ENCODE peak calls at places on chromosome 2, in seven cellular contexts. One of them, this sample, is unnamed.

GRCh38 chr2:162056796-162057399 is 17.1 kb downstream of the DPP4 start:
- DNase-seq in right lobe of liver: no peak
- DNase-seq in GM23338: no peak
- DNase-seq in aorta: no peak
- DNase-seq in osteoblast: no peak
- DNase-seq in Peyer's patch: no peak
- DNase-seq in right cardiac atrium: no peak
- DNase-seq in this sample: no peak

GRCh38 chr2:127584516-127585033 is 49.1 kb downstream of the MYO7B start:
- DNase-seq in right lobe of liver: peak; percentile 23
- DNase-seq in GM23338: no peak
- DNase-seq in aorta: no peak
- DNase-seq in osteoblast: peak; percentile 56
- DNase-seq in Peyer's patch: no peak
- DNase-seq in right cardiac atrium: no peak
- DNase-seq in this sample: no peak

GRCh38 chr2:95052301-95052700 is 26.8 kb downstream of the MAL start:
- DNase-seq in right lobe of liver: no peak
- DNase-seq in GM23338: no peak
- DNase-seq in aorta: no peak
- DNase-seq in osteoblast: no peak
- DNase-seq in Peyer's patch: peak; percentile 16
- DNase-seq in right cardiac atrium: no peak
- DNase-seq in this sample: no peak

GRCh38 chr2:105746177-105747080 is 1.7 kb downstream of the NCK2 start:
- DNase-seq in right lobe of liver: peak; percentile 69
- DNase-seq in GM23338: peak; percentile 89
- DNase-seq in aorta: peak; percentile 70
- DNase-seq in osteoblast: peak; percentile 71
- DNase-seq in Peyer's patch: peak; percentile 88
- DNase-seq in right cardiac atrium: peak; percentile 48
- DNase-seq in this sample: peak; percentile 30

GRCh38 chr2:147543056-147543455 is 301.8 kb upstream of the ACVR2A start:
- DNase-seq in right lobe of liver: no peak
- DNase-seq in GM23338: no peak
- DNase-seq in aorta: no peak
- DNase-seq in osteoblast: peak; percentile 48
- DNase-seq in Peyer's patch: no peak
- DNase-seq in right cardiac atrium: no peak
- DNase-seq in this sample: no peak

GRCh38 chr2:232721261-232721660 is 24.1 kb downstream of the GIGYF2 start:
- DNase-seq in right lobe of liver: no peak
- DNase-seq in GM23338: no peak
- DNase-seq in aorta: no peak
- DNase-seq in osteoblast: no peak
- DNase-seq in Peyer's patch: no peak
- DNase-seq in right cardiac atrium: no peak
- DNase-seq in this sample: no peak

GRCh38 chr2:204888222-204888621 is 342.9 kb downstream of the PARD3B start:
- DNase-seq in right lobe of liver: no peak
- DNase-seq in GM23338: no peak
- DNase-seq in aorta: no peak
- DNase-seq in osteoblast: no peak
- DNase-seq in Peyer's patch: no peak
- DNase-seq in right cardiac atrium: no peak
- DNase-seq in this sample: no peak

GRCh38 chr2:171515672-171516298 is 6.5 kb upstream of the CYBRD1 start:
- DNase-seq in right lobe of liver: no peak
- DNase-seq in GM23338: no peak
- DNase-seq in aorta: peak; percentile 59
- DNase-seq in osteoblast: peak; percentile 93
- DNase-seq in Peyer's patch: no peak
- DNase-seq in right cardiac atrium: no peak
- DNase-seq in this sample: peak; percentile 27

GRCh38 chr2:97761192-97761591 is 47.8 kb downstream of the ZAP70 start:
- DNase-seq in right lobe of liver: no peak
- DNase-seq in GM23338: no peak
- DNase-seq in aorta: no peak
- DNase-seq in osteoblast: no peak
- DNase-seq in Peyer's patch: no peak
- DNase-seq in right cardiac atrium: no peak
- DNase-seq in this sample: no peak

GRCh38 chr2:71798266-71799012 is 345.1 kb downstream of the DYSF start:
- DNase-seq in right lobe of liver: peak; percentile 75
- DNase-seq in GM23338: peak; percentile 87
- DNase-seq in aorta: no peak
- DNase-seq in osteoblast: peak; percentile 87
- DNase-seq in Peyer's patch: no peak
- DNase-seq in right cardiac atrium: no peak
- DNase-seq in this sample: no peak

GRCh38 chr2:121362776-121363175 is 77.8 kb upstream of the TFCP2L1 start:
- DNase-seq in right lobe of liver: no peak
- DNase-seq in GM23338: no peak
- DNase-seq in aorta: no peak
- DNase-seq in osteoblast: no peak
- DNase-seq in Peyer's patch: no peak
- DNase-seq in right cardiac atrium: no peak
- DNase-seq in this sample: no peak

GRCh38 chr2:26946841-26947784 is 23.3 kb upstream of the MAPRE3 start:
- DNase-seq in right lobe of liver: no peak
- DNase-seq in GM23338: no peak
- DNase-seq in aorta: peak; percentile 74
- DNase-seq in osteoblast: no peak
- DNase-seq in Peyer's patch: no peak
- DNase-seq in right cardiac atrium: peak; percentile 35
- DNase-seq in this sample: no peak

GRCh38 chr2:949384-949893 is 1.2 kb upstream of the SNTG2 start:
- DNase-seq in right lobe of liver: no peak
- DNase-seq in GM23338: peak; percentile 42
- DNase-seq in aorta: no peak
- DNase-seq in osteoblast: no peak
- DNase-seq in Peyer's patch: no peak
- DNase-seq in right cardiac atrium: no peak
- DNase-seq in this sample: no peak

GRCh38 chr2:218180728-218181127 is 14.0 kb upstream of the CXCR1 start:
- DNase-seq in right lobe of liver: no peak
- DNase-seq in GM23338: no peak
- DNase-seq in aorta: no peak
- DNase-seq in osteoblast: no peak
- DNase-seq in Peyer's patch: peak; percentile 60
- DNase-seq in right cardiac atrium: no peak
- DNase-seq in this sample: no peak

GRCh38 chr2:207256476-207257207 is 90.9 kb upstream of the KLF7 start:
- DNase-seq in right lobe of liver: peak; percentile 21
- DNase-seq in GM23338: no peak
- DNase-seq in aorta: no peak
- DNase-seq in osteoblast: no peak
- DNase-seq in Peyer's patch: no peak
- DNase-seq in right cardiac atrium: no peak
- DNase-seq in this sample: no peak

GRCh38 chr2:68548396-68548795 is 81.0 kb downstream of the APLF start:
- DNase-seq in right lobe of liver: no peak
- DNase-seq in GM23338: no peak
- DNase-seq in aorta: no peak
- DNase-seq in osteoblast: no peak
- DNase-seq in Peyer's patch: no peak
- DNase-seq in right cardiac atrium: no peak
- DNase-seq in this sample: no peak

GRCh38 chr2:239747274-239747673 is 277.9 kb downstream of the NDUFA10 start:
- DNase-seq in right lobe of liver: no peak
- DNase-seq in GM23338: no peak
- DNase-seq in aorta: no peak
- DNase-seq in osteoblast: no peak
- DNase-seq in Peyer's patch: no peak
- DNase-seq in right cardiac atrium: no peak
- DNase-seq in this sample: no peak

GRCh38 chr2:106863387-106863786 is 22.6 kb downstream of the ST6GAL2 start:
- DNase-seq in right lobe of liver: no peak
- DNase-seq in GM23338: peak; percentile 65
- DNase-seq in aorta: no peak
- DNase-seq in osteoblast: no peak
- DNase-seq in Peyer's patch: no peak
- DNase-seq in right cardiac atrium: no peak
- DNase-seq in this sample: no peak

GRCh38 chr2:99662761-99663341 is 173.0 kb upstream of the REV1 start:
- DNase-seq in right lobe of liver: no peak
- DNase-seq in GM23338: no peak
- DNase-seq in aorta: peak; percentile 57
- DNase-seq in osteoblast: peak; percentile 78
- DNase-seq in Peyer's patch: no peak
- DNase-seq in right cardiac atrium: peak; percentile 29
- DNase-seq in this sample: peak; percentile 17

GRCh38 chr2:108145551-108145950 is 94.2 kb upstream of the SULT1C3 start:
- DNase-seq in right lobe of liver: no peak
- DNase-seq in GM23338: no peak
- DNase-seq in aorta: no peak
- DNase-seq in osteoblast: no peak
- DNase-seq in Peyer's patch: no peak
- DNase-seq in right cardiac atrium: no peak
- DNase-seq in this sample: no peak

GRCh38 chr2:106057206-106057605 is 136.9 kb downstream of the UXS1 start:
- DNase-seq in right lobe of liver: no peak
- DNase-seq in GM23338: no peak
- DNase-seq in aorta: no peak
- DNase-seq in osteoblast: no peak
- DNase-seq in Peyer's patch: no peak
- DNase-seq in right cardiac atrium: no peak
- DNase-seq in this sample: no peak

DNA sequence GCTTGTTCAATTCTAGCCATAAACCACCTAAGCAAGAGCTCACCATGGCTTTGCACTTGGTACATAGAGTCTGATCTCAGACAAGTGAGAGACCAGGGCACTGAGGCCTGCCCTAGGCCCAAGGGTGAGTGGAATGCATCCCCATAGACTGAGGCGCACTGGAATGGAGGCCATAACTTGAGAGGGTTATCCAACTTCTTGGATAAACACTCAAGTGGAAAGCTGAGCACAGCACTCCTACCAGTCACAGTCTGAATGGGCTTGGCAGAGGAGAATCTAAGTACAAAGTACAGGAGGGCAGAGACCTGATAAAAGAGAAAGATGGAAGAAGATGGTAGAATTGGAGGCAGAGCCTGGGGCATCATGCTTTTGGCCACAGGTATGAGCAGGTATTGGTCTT is 30.4 kb upstream of the CASP10 start:
- DNase-seq in right lobe of liver: no peak
- DNase-seq in GM23338: no peak
- DNase-seq in aorta: no peak
- DNase-seq in osteoblast: no peak
- DNase-seq in Peyer's patch: no peak
- DNase-seq in right cardiac atrium: no peak
- DNase-seq in this sample: no peak
- H3K27ac ChIP-seq in right lobe of liver: no peak overlapping the region
- H3K27ac ChIP-seq in GM23338: no peak overlapping the region
- H3K27ac ChIP-seq in aorta: no peak overlapping the region
- H3K27ac ChIP-seq in osteoblast: peak overlapping the region; percentile 100
- H3K27ac ChIP-seq in Peyer's patch: peak overlapping the region; percentile 74
- H3K27ac ChIP-seq in right cardiac atrium: peak overlapping the region; percentile 5
- H3K27ac ChIP-seq in this sample: peak overlapping the region; percentile 81

GRCh38 chr2:60552851-60553495 is 481 bp downstream of the BCL11A start:
- DNase-seq in right lobe of liver: no peak
- DNase-seq in GM23338: no peak
- DNase-seq in aorta: no peak
- DNase-seq in osteoblast: no peak
- DNase-seq in Peyer's patch: no peak
- DNase-seq in right cardiac atrium: no peak
- DNase-seq in this sample: no peak

GRCh38 chr2:60555066-60555793 is 1.8 kb upstream of the BCL11A start:
- DNase-seq in right lobe of liver: peak; percentile 50
- DNase-seq in GM23338: peak; percentile 74
- DNase-seq in aorta: peak; percentile 57
- DNase-seq in osteoblast: peak; percentile 84
- DNase-seq in Peyer's patch: peak; percentile 76
- DNase-seq in right cardiac atrium: peak; percentile 29
- DNase-seq in this sample: no peak

GRCh38 chr2:60553496-60553991 is at the start of gene BCL11A:
- DNase-seq in right lobe of liver: no peak
- DNase-seq in GM23338: peak; percentile 89
- DNase-seq in aorta: peak; percentile 54
- DNase-seq in osteoblast: peak; percentile 88
- DNase-seq in Peyer's patch: peak; percentile 67
- DNase-seq in right cardiac atrium: peak; percentile 28
- DNase-seq in this sample: no peak

GRCh38 chr2:60554649-60555065 is 1.2 kb upstream of the BCL11A start:
- DNase-seq in right lobe of liver: no peak
- DNase-seq in GM23338: peak; percentile 59
- DNase-seq in aorta: no peak
- DNase-seq in osteoblast: no peak
- DNase-seq in Peyer's patch: peak; percentile 62
- DNase-seq in right cardiac atrium: no peak
- DNase-seq in this sample: no peak

DNA sequence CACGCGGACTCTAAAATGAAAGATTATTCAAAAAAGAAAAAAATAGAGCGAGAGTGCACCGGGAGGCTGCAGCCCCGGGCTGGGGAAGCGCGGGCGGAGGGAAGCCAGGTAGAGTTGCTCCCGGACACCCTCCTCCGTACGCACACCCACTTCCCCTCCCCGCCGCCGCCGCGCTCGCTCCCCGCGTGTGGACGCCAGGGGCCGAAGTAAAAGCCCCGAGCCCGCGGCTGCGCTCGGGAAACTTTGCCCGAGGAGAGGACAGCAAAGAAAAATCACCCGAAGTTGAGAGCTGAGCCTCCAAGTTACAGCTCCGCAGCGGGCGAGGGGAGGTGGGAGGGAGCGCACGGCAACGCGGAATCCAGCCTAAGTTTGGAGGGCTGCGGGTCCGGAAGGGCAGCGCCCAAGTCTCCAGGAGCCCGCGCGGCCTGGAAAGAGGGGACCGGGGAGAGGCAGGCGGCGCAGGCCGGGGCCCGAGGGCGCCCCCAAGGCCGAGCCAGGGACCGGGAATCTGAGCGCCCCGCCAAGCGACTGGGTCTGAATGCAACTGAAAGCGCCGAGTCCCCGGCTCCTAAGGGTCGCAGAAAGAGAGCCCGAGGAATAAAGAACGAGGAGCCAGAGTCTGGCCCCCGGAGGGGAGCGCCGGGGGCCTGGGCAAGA is 666 bp upstream of the BCL11A start:
- DNase-seq in right lobe of liver: peak; percentile 54
- DNase-seq in GM23338: peak; percentile 80
- DNase-seq in aorta: peak; percentile 55
- DNase-seq in osteoblast: peak; percentile 81
- DNase-seq in Peyer's patch: peak; percentile 76
- DNase-seq in right cardiac atrium: peak; percentile 24
- DNase-seq in this sample: no peak
- H3K4me1 ChIP-seq in right lobe of liver: peaks cover 17% of the 10 kb centered on the region
- H3K4me1 ChIP-seq in GM23338: peaks cover 16% of the 10 kb centered on the region
- H3K4me1 ChIP-seq in aorta: no peaks in the 10 kb centered on the region
- H3K4me1 ChIP-seq in osteoblast: peaks cover 5% of the 10 kb centered on the region
- H3K4me1 ChIP-seq in Peyer's patch: no peaks in the 10 kb centered on the region
- H3K4me1 ChIP-seq in right cardiac atrium: no peaks in the 10 kb centered on the region
- H3K4me1 ChIP-seq in this sample: peaks cover 42% of the 10 kb centered on the region

GRCh38 chr2:65382776-65383357 is 49.5 kb downstream of the SPRED2 start:
- DNase-seq in right lobe of liver: peak; percentile 82
- DNase-seq in GM23338: peak; percentile 38
- DNase-seq in aorta: peak; percentile 89
- DNase-seq in osteoblast: peak; percentile 94
- DNase-seq in Peyer's patch: peak; percentile 87
- DNase-seq in right cardiac atrium: peak; percentile 85
- DNase-seq in this sample: no peak
- H3K4me3 ChIP-seq in right lobe of liver: no peak overlapping the region
- H3K4me3 ChIP-seq in GM23338: no peak overlapping the region
- H3K4me3 ChIP-seq in aorta: no peak overlapping the region
- H3K4me3 ChIP-seq in osteoblast: peak overlapping the region; percentile 44
- H3K4me3 ChIP-seq in Peyer's patch: no peak overlapping the region
- H3K4me3 ChIP-seq in right cardiac atrium: no peak overlapping the region
- H3K4me3 ChIP-seq in this sample: peak overlapping the region; percentile 10

GRCh38 chr2:150449856-150450255 is 37.6 kb downstream of the RND3 start:
- DNase-seq in right lobe of liver: no peak
- DNase-seq in GM23338: no peak
- DNase-seq in aorta: no peak
- DNase-seq in osteoblast: no peak
- DNase-seq in Peyer's patch: no peak
- DNase-seq in right cardiac atrium: no peak
- DNase-seq in this sample: no peak
- H3K27ac ChIP-seq in right lobe of liver: no peak overlapping the region
- H3K27ac ChIP-seq in GM23338: no peak overlapping the region
- H3K27ac ChIP-seq in aorta: no peak overlapping the region
- H3K27ac ChIP-seq in osteoblast: no peak overlapping the region
- H3K27ac ChIP-seq in Peyer's patch: no peak overlapping the region
- H3K27ac ChIP-seq in right cardiac atrium: no peak overlapping the region
- H3K27ac ChIP-seq in this sample: no peak overlapping the region